ENCODE peak calls at places on chromosome 2, in five cellular contexts. M is A549, C is body of pancreas, H is thyroid gland, G is breast epithelium. A is an unnamed sample.

GRCh38 chr2:201203916-201204654 is 21.1 kb downstream of the CASP10 start:
- DNase-seq in C (peak; percentile 48), G (no peak), M (no peak), H (no peak), A (no peak)

GRCh38 chr2:189613077-189613636 is 32.6 kb upstream of the SLC40A1 start:
- DNase-seq in G (no peak), H (peak; percentile 37), C (peak; percentile 52), M (peak; percentile 25), A (no peak)

GRCh38 chr2:20130821-20131645 is 79.6 kb upstream of the LAPTM4A start:
- DNase-seq in G (no peak), M (no peak), C (no peak), H (no peak), A (no peak)

GRCh38 chr2:106667478-106668077 is 180.4 kb downstream of the CD8B2 start:
- DNase-seq in G (no peak), C (no peak), M (no peak), H (no peak), A (no peak)

GRCh38 chr2:128380061-128380889 is 61.6 kb upstream of the HS6ST1 start:
- DNase-seq in H (peak; percentile 1), G (no peak), C (no peak), M (no peak), A (peak; percentile 20)

GRCh38 chr2:64987963-64988419 is 1.2 kb upstream of the SLC1A4 start:
- DNase-seq in G (no peak), H (no peak), M (no peak), C (no peak), A (no peak)

GRCh38 chr2:23620841-23621341 is 235.9 kb downstream of the KLHL29 start:
- DNase-seq in M (no peak), C (no peak), H (no peak), G (no peak), A (no peak)

GRCh38 chr2:71609958-71610357 is 156.6 kb downstream of the DYSF start:
- DNase-seq in H (no peak), C (peak; percentile 1), M (peak; percentile 50), G (no peak), A (no peak)

GRCh38 chr2:233384811-233385488 is 30.7 kb downstream of the DGKD start:
- DNase-seq in M (no peak), C (no peak), H (no peak), G (no peak), A (peak; percentile 61)

GRCh38 chr2:62304429-62305417 is 108.8 kb downstream of the B3GNT2 start:
- DNase-seq in C (peak; percentile 62), M (no peak), H (no peak), G (peak; percentile 58), A (peak; percentile 56)

GRCh38 chr2:221513251-221513650 is 58.9 kb downstream of the EPHA4 start:
- DNase-seq in H (no peak), G (no peak), C (no peak), M (no peak), A (no peak)

GRCh38 chr2:94871226-94872087 is at the start of gene TEKT4:
- DNase-seq in G (no peak), C (peak; percentile 53), M (no peak), H (peak; percentile 75), A (no peak)

GRCh38 chr2:98058191-98058975 is 28.6 kb upstream of the VWA3B start:
- DNase-seq in G (no peak), H (no peak), M (no peak), C (no peak), A (peak; percentile 52)

GRCh38 chr2:212227755-212228154 is 310.8 kb downstream of the ERBB4 start:
- DNase-seq in G (peak; percentile 32), M (no peak), C (peak; percentile 72), H (peak; percentile 60), A (peak; percentile 58)

GRCh38 chr2:12928197-12928596 is 211.5 kb downstream of the TRIB2 start:
- DNase-seq in G (no peak), C (no peak), M (no peak), H (no peak), A (no peak)

GRCh38 chr2:102018823-102019445 is 27.2 kb downstream of the IL1R2 start:
- DNase-seq in M (no peak), C (no peak), G (no peak), H (no peak), A (no peak)

GRCh38 chr2:230908595-230909191 is 16.3 kb downstream of the GPR55 start:
- DNase-seq in H (peak; percentile 44), G (no peak), M (peak; percentile 33), C (no peak), A (peak; percentile 23)

GRCh38 chr2:46257476-46257875 is 39.7 kb upstream of the EPAS1 start:
- DNase-seq in M (no peak), C (no peak), H (no peak), G (no peak), A (no peak)

DNA sequence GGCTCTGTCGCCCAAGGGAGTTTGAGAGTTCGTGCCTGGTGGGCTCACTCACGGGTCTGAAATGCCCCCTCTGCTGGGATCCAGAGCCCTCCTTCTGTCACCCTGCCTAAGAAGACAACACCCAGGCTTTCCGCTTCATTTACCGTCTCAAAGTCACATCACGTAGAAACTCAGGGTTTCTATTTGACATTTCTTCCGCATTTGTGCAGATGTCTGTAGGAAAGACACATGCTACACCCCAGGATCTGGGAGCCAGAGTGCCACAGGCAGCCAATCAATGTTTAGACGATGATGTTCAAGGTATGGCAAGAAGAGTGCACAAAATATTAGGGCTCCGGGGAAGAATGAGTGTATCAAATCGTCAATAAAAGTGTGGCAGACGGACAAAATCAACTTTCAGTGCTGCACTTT is 24.4 kb upstream of the ACKR3 start:
- DNase-seq in M (no peak), H (no peak), C (no peak), G (no peak), A (no peak)
- H3K4me1 ChIP-seq in M (no peaks in the 10 kb centered on the region), H (no peaks in the 10 kb centered on the region), C (no peaks in the 10 kb centered on the region), G (no peaks in the 10 kb centered on the region), A (no peaks in the 10 kb centered on the region)

GRCh38 chr2:27220091-27220490 is 2.9 kb downstream of the CAD start:
- DNase-seq in M (no peak), H (no peak), C (no peak), G (no peak), A (no peak)

GRCh38 chr2:27218614-27219013 is 1.4 kb downstream of the CAD start:
- DNase-seq in G (no peak), M (no peak), C (no peak), H (no peak), A (no peak)

GRCh38 chr2:27216416-27217137 is 592 bp upstream of the CAD start:
- DNase-seq in C (no peak), G (no peak), H (no peak), M (no peak), A (no peak)

GRCh38 chr2:27214936-27215335 is 2.2 kb upstream of the CAD start:
- DNase-seq in M (no peak), C (no peak), G (no peak), H (no peak), A (no peak)

DNA sequence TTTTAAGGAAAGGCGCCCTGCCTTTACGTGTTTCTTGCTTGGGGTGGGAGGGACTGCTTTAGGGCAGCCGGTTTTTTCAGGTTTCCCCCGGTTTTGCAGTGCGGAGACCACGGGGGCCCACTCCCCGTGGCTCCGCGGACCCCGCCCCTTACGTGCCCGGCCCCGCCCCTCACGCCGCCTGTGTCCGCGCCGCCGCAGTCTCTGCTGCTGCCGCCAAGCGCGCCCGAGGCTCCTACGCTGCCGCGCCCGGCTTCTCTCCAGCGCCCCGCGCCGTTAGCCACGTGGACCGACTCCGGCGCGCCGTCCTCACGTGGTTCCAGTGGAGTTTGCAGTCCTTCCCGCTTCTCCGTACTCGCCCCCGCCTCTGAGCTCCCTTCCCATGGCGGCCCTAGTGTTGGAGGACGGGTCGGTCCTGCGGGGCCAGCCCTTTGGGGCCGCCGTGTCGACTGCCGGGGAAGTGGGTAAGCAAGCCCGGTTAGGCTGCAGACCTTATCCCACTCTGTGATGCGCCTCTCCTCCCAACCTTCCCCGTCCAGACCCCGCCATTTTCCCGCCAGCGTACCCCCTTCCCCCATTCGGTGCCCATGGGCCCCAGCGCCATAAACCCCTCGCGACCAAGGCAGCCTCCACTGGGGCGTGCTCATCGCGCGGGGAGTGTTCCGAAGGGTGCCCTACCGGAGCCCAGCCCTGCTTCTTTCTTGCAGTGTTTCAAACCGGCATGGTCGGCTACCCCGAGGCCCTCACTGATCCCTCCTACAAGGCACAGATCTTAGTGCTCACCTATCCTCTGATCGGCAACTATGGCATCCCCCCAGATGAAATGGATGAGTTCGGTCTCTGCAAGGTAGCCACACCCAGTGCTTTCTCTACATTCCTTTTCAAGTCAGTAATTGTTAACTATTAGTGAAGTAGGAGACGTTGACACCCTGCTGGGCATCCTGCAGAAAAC is at the start of gene CAD:
- DNase-seq in M (peak; percentile 84), C (peak; percentile 86), G (peak; percentile 65), H (peak; percentile 80), A (peak; percentile 86)
- TF ChIP-seq POLR2A in M (peak; percentile 90), C (peak; percentile 14), G (no peak), H (peak; percentile 41), A (no peak)

GRCh38 chr2:144452169-144453038 is 67.5 kb downstream of the ZEB2 start:
- DNase-seq in G (no peak), H (no peak), C (no peak), M (peak; percentile 2), A (no peak)
- H3K4me1 ChIP-seq in G (no peaks in the 10 kb centered on the region), H (no peaks in the 10 kb centered on the region), C (no peaks in the 10 kb centered on the region), M (peaks cover 37% of the 10 kb centered on the region), A (no peaks in the 10 kb centered on the region)

GRCh38 chr2:85755122-85756027 is 1.6 kb downstream of the ATOH8 start:
- DNase-seq in C (no peak), G (no peak), H (peak; percentile 58), M (no peak), A (no peak)
- TF ChIP-seq POLR2A in C (no peak), G (no peak), H (peak; percentile 43), M (peak; percentile 5), A (no peak)

GRCh38 chr2:44933434-44933951 is 8.0 kb upstream of the SIX3 start:
- DNase-seq in C (no peak), M (no peak), G (no peak), H (no peak), A (no peak)

GRCh38 chr2:44934521-44934961 is 7.0 kb upstream of the SIX3 start:
- DNase-seq in G (no peak), C (no peak), M (no peak), H (no peak), A (no peak)

GRCh38 chr2:44934962-44935853 is 6.3 kb upstream of the SIX3 start:
- DNase-seq in G (no peak), C (no peak), M (no peak), H (no peak), A (no peak)

GRCh38 chr2:44932564-44933392 is 8.7 kb upstream of the SIX3 start:
- DNase-seq in H (no peak), G (no peak), C (no peak), M (no peak), A (no peak)

GRCh38 chr2:44934024-44934423 is 7.5 kb upstream of the SIX3 start:
- DNase-seq in C (no peak), G (no peak), H (no peak), M (no peak), A (no peak)
- H3K4me1 ChIP-seq in C (peaks cover 48% of the 10 kb centered on the region), G (peaks cover 21% of the 10 kb centered on the region), H (peaks cover 56% of the 10 kb centered on the region), M (peaks cover 9% of the 10 kb centered on the region), A (peaks cover 41% of the 10 kb centered on the region)

A was measured in stomach.